ENCODE peak calls at places on chromosomes 1 and 21, in five cellular contexts. T, S, P, K and G are unnamed samples.

GRCh38 chr1:197152662-197153061 is 6.2 kb upstream of the ASPM start:
- DNase-seq in T (no peak), S (no peak), P (peak; percentile 12), K (no peak), G (no peak)

GRCh38 chr21:14977814-14978213 is 87.0 kb downstream of the NRIP1 start:
- DNase-seq in T (peak; percentile 9), S (no peak), P (no peak), K (no peak), G (no peak)

GRCh38 chr1:2583871-2584341 is 2.7 kb upstream of the PRXL2B start:
- DNase-seq in T (no peak), S (no peak), P (no peak), K (no peak), G (no peak)

GRCh38 chr1:25031966-25032667 is 102.0 kb upstream of the RUNX3 start:
- DNase-seq in T (no peak), S (peak; percentile 94), P (no peak), K (no peak), G (no peak)

GRCh38 chr21:33121715-33122475 is 52.0 kb downstream of the OLIG1 start:
- DNase-seq in T (peak; percentile 95), S (no peak), P (no peak), K (no peak), G (peak; percentile 72)

GRCh38 chr21:35969281-35969680 is 91.0 kb downstream of the SETD4 start:
- DNase-seq in T (no peak), S (no peak), P (no peak), K (no peak), G (no peak)

GRCh38 chr1:53123462-53124129 is 18.8 kb downstream of the SLC1A7 start:
- DNase-seq in T (no peak), S (no peak), P (no peak), K (no peak), G (no peak)

GRCh38 chr1:115330480-115331013 is 7.5 kb downstream of the NGF start:
- DNase-seq in T (no peak), S (no peak), P (no peak), K (no peak), G (no peak)

GRCh38 chr1:176696109-176696508 is 233.1 kb downstream of the PAPPA2 start:
- DNase-seq in T (no peak), S (no peak), P (no peak), K (no peak), G (no peak)

GRCh38 chr1:155016231-155016831 is 13.7 kb downstream of the ZBTB7B start:
- DNase-seq in T (no peak), S (no peak), P (no peak), K (no peak), G (no peak)

GRCh38 chr1:220511785-220512184 is 16.2 kb upstream of the MARK1 start:
- DNase-seq in T (no peak), S (no peak), P (peak; percentile 13), K (no peak), G (no peak)

GRCh38 chr1:38584408-38585037 is 275.0 kb downstream of the RRAGC start:
- DNase-seq in T (peak; percentile 41), S (no peak), P (no peak), K (no peak), G (no peak)

GRCh38 chr1:105544475-105544874 is 1512.0 kb upstream of the PRMT6 start:
- DNase-seq in T (no peak), S (no peak), P (no peak), K (no peak), G (no peak)

GRCh38 chr1:68198752-68199151 is 33.6 kb downstream of the WLS start:
- DNase-seq in T (no peak), S (no peak), P (no peak), K (no peak), G (no peak)

GRCh38 chr21:34865922-34866271 is 183.2 kb downstream of the RUNX1 start:
- DNase-seq in T (no peak), S (peak; percentile 74), P (peak; percentile 16), K (peak; percentile 87), G (no peak)

GRCh38 chr1:224380003-224380402 is 23.3 kb downstream of the CNIH4 start:
- DNase-seq in T (no peak), S (peak; percentile 75), P (no peak), K (no peak), G (no peak)

DNA sequence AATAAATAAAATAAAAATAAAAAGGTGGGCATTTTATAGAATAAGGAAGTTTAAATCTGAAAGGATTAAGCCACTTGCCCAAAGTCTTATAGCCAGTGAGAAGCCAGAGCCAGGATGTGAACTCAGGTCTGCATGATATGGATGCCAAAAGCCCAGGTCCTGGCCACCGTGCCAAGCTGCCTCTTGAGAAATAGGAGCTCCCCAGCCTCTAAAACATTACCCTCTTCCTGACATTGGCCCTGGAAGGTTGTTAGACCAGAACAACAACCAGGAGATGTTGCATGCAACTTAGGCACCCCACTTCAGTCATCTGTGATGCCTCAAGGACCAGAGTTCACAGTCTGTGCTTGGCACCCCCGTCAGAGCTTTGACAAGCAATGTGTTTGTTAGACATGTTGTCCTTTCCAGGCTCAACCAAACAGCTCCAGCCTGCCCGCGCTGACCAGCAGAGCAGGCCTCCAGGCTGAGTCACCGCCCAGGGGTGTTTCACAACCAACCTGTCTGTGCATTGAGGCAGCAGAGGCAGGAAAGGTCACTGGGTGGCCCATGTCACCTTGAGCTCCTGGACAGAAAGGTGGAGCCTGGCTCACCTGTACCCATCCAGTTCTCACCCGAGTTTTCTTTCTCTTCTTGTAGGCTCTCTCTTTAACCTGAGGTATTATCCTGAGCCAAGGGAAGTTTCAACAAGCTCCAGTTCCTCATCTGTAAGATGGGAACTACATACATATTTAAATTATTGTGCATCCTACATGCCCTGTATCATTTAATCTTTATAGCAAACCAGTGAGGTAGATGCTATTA is 14.9 kb upstream of the MED18 start:
- DNase-seq in T (no peak), S (no peak), P (peak; percentile 85), K (no peak), G (peak; percentile 38)
- H3K4me2 ChIP-seq in T (peak overlapping the region; percentile 33), S (no peak overlapping the region), P (peak overlapping the region; percentile 91), K (no peak overlapping the region), G (peak overlapping the region; percentile 77)

GRCh38 chr1:226651732-226652105 is 87.4 kb downstream of the ITPKB start:
- DNase-seq in T (no peak), S (no peak), P (no peak), K (no peak), G (no peak)
- TF ChIP-seq ATF3 in T (no peak), S (no peak), P (no peak), K (no peak), G (no peak)

DNA sequence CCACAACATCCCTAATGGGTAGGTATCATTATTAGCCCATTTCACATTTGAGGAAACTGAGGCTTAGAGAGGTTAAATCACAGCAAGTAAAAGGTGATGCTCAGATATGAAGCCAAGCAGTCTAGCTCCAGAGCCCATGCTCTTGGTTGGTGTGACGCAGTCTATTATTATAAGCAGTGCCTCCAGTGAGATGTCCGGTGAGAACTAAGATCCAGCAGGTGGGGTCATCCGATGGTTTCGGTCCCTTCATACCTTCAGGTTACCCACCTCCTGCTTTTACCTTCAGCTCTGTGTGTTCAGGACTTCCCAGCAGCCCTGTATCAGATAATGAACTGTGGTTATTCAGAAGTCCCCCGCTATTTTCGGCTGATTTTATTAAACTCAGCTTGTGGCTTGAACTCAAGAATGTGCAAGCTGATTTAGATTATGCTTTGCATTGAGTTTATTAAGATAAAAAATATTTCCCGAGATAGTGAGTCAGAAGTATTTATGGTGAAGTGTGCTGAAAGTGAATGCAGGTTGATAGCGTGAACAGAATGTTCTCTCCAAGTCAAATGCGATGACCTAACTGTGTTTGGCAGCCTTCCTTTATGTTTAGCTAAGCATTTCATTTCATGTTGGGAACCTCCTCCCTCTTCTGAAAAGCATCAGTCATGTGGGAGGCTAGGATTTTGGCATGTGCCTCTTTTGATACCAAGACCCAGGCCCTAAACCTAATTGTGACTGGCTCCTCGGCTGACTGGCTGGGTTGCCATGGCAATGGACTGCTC is 160.9 kb upstream of the UBE2U start:
- DNase-seq in T (no peak), S (no peak), P (no peak), K (no peak), G (no peak)
- H3K4me2 ChIP-seq in T (no peak overlapping the region), S (no peak overlapping the region), P (no peak overlapping the region), K (no peak overlapping the region), G (no peak overlapping the region)

GRCh38 chr1:26949926-26950319 is 10.3 kb downstream of the KDF1 start:
- DNase-seq in T (no peak), S (no peak), P (no peak), K (no peak), G (no peak)

GRCh38 chr1:26951821-26952497 is 8.3 kb downstream of the KDF1 start:
- DNase-seq in T (peak; percentile 78), S (no peak), P (no peak), K (no peak), G (no peak)

GRCh38 chr1:26950602-26951001 is 9.7 kb downstream of the KDF1 start:
- DNase-seq in T (peak; percentile 53), S (no peak), P (no peak), K (no peak), G (no peak)

GRCh38 chr1:26949266-26949925 is 10.9 kb downstream of the KDF1 start:
- DNase-seq in T (no peak), S (no peak), P (no peak), K (no peak), G (no peak)

DNA sequence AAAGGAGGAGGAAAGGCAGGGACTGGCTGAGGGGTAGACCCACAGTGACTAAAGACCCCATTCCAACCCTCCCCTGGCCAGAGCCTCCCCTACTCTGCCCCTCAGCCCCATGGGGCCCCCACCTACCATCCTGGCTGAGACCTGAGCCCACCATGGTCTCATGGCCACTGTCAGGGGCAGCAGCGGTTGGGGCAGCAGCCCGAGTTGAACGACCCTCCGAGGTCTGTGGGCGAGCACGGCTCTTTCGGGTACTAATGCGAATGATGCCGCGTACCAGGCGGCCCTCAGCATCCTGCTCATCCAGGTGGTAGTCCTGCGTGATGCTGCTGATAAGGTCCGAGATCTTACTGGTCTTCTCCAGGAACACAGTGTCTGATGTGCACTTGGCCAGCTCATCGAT is 9.1 kb downstream of the KDF1 start:
- DNase-seq in T (no peak), S (no peak), P (no peak), K (no peak), G (no peak)
- TF ChIP-seq ATF3 in T (no peak), S (no peak), P (no peak), K (no peak), G (no peak)

DNA sequence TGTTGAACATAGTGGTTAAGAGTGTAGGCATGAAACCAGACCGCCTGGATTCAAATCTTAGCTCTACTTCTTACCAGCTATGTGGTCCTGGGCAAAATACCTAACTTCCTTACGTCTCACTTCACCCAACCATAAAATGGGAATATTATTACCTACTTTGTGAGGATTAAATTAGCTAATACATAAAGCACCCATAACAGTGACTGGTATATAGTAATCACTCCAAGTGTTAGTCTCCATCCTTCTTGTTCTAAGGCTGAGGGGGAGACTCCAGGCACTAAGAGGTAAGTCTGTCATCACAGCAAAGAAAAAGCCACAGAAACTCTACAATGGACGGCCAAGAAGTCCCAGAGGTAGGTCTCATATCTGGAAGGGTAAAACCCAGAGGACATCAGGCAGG is 2.8 kb downstream of the SMG5 start:
- DNase-seq in T (no peak), S (no peak), P (no peak), K (no peak), G (no peak)
- H3K4me2 ChIP-seq in T (no peak overlapping the region), S (peak overlapping the region; percentile 70), P (no peak overlapping the region), K (no peak overlapping the region), G (no peak overlapping the region)